ENCODE peak calls at places on chromosomes 2 and 18, in four cellular contexts. V is AG04450, R is adrenal gland, X is fibroblast of the aortic adventitia. I is an unnamed sample.
A peak's percentile ranks its signal among the peaks of the same experiment; 100 is the strongest.

GRCh38 chr18:60069145-60069544 is 169.3 kb downstream of the PMAIP1 start:
- DNase-seq in V (no peak), R (no peak), X (no peak), I (no peak)

GRCh38 chr2:109135572-109136185 is 6.7 kb downstream of the SH3RF3 start:
- DNase-seq in V (no peak), X (peak; percentile 86), R (no peak), I (no peak)

GRCh38 chr2:201182650-201183372 is at the start of gene CASP10:
- DNase-seq in V (no peak), R (no peak), X (peak; percentile 89), I (peak; percentile 79)

GRCh38 chr2:188765522-188765921 is 208.7 kb upstream of the COL3A1 start:
- DNase-seq in R (no peak), V (no peak), X (peak; percentile 45), I (peak; percentile 45)

GRCh38 chr2:147910990-147911473 is 66.2 kb downstream of the ACVR2A start:
- DNase-seq in X (peak; percentile 90), R (peak; percentile 32), V (peak; percentile 46), I (peak; percentile 83)

GRCh38 chr2:181300600-181301291 is 156.4 kb upstream of the ITGA4 start:
- DNase-seq in X (no peak), V (no peak), R (no peak), I (no peak)

GRCh38 chr2:122703676-122704075 is 948.2 kb downstream of the TSN start:
- DNase-seq in R (no peak), V (no peak), X (no peak), I (no peak)

GRCh38 chr18:25190468-25190867 is 161.5 kb downstream of the ZNF521 start:
- DNase-seq in X (no peak), V (no peak), R (no peak), I (no peak)

GRCh38 chr18:27604583-27604982 is 419.5 kb upstream of the CHST9 start:
- DNase-seq in X (peak; percentile 9), V (no peak), R (no peak), I (peak; percentile 51)

GRCh38 chr2:8134105-8134903 is 547.6 kb upstream of the ID2 start:
- DNase-seq in V (no peak), R (no peak), X (no peak), I (no peak)

GRCh38 chr2:68193774-68194372 is 36.2 kb downstream of the PNO1 start:
- DNase-seq in X (peak; percentile 72), V (peak; percentile 8), R (no peak), I (peak; percentile 30)

GRCh38 chr2:134155134-134155533 is 98.7 kb upstream of the MGAT5 start:
- DNase-seq in V (no peak), R (no peak), X (no peak), I (no peak)

GRCh38 chr18:14025306-14025940 is 106.8 kb downstream of the ZNF519 start:
- DNase-seq in R (no peak), X (no peak), V (no peak), I (no peak)

GRCh38 chr2:88959480-88960204 is 268.2 kb downstream of the RPIA start:
- DNase-seq in X (peak; percentile 47), V (no peak), R (no peak), I (no peak)

GRCh38 chr18:36628435-36629094 is 200.2 kb downstream of the TPGS2 start:
- DNase-seq in V (peak; percentile 43), X (peak; percentile 59), R (no peak), I (peak; percentile 78)
- H3K4me3 ChIP-seq in V (no peak overlapping the region), X (no peak overlapping the region), R (no peak overlapping the region), I (no peak overlapping the region)

GRCh38 chr18:292271-292670 is 24.4 kb upstream of the THOC1 start:
- DNase-seq in X (peak; percentile 19), R (no peak), V (no peak), I (no peak)
- TF ChIP-seq CTCF in X (peak; percentile 36), R (no peak), V (peak; percentile 37), I (peak; percentile 29)

GRCh38 chr2:168587302-168587701 is 131.2 kb downstream of the CERS6 start:
- DNase-seq in V (no peak), X (peak; percentile 46), R (no peak), I (no peak)
- H3K4me3 ChIP-seq in V (no peak overlapping the region), X (no peak overlapping the region), R (no peak overlapping the region), I (no peak overlapping the region)

GRCh38 chr2:241859436-241860183 is 916 bp upstream of the PDCD1 start:
- DNase-seq in X (peak; percentile 48), V (no peak), R (no peak), I (peak; percentile 67)
- TF ChIP-seq CTCF in X (no peak), V (peak; percentile 34), R (peak; percentile 20), I (peak; percentile 10)